ENCODE peak calls at places on chromosome 4, in eight cellular contexts. One of them, this sample, is unnamed.

GRCh38 chr4:85783483-85783882 is 308.5 kb downstream of the ARHGAP24 start:
- DNase-seq in adrenal gland: no peak
- DNase-seq in PC-3: peak; percentile 63
- DNase-seq in fibroblast of pulmonary artery: peak; percentile 95
- DNase-seq in bronchial epithelial cell: peak; percentile 80
- DNase-seq in keratinocyte: no peak
- DNase-seq in mammary epithelial cell: peak; percentile 16
- DNase-seq in choroid plexus epithelial cell: peak; percentile 92
- DNase-seq in this sample: peak; percentile 89

GRCh38 chr4:12319765-12320164 is 891.1 kb upstream of the HS3ST1 start:
- DNase-seq in bronchial epithelial cell: no peak
- DNase-seq in mammary epithelial cell: no peak
- DNase-seq in choroid plexus epithelial cell: no peak
- DNase-seq in PC-3: no peak
- DNase-seq in keratinocyte: no peak
- DNase-seq in adrenal gland: no peak
- DNase-seq in fibroblast of pulmonary artery: peak; percentile 70
- DNase-seq in this sample: no peak

GRCh38 chr4:110589297-110589696 is 33.6 kb downstream of the PITX2 start:
- DNase-seq in adrenal gland: no peak
- DNase-seq in PC-3: peak; percentile 25
- DNase-seq in choroid plexus epithelial cell: peak; percentile 36
- DNase-seq in keratinocyte: no peak
- DNase-seq in bronchial epithelial cell: peak; percentile 24
- DNase-seq in fibroblast of pulmonary artery: peak; percentile 19
- DNase-seq in mammary epithelial cell: no peak
- DNase-seq in this sample: peak; percentile 12

GRCh38 chr4:1910643-1911042 is 39.5 kb downstream of the NSD2 start:
- DNase-seq in bronchial epithelial cell: peak; percentile 45
- DNase-seq in adrenal gland: peak; percentile 48
- DNase-seq in fibroblast of pulmonary artery: peak; percentile 75
- DNase-seq in choroid plexus epithelial cell: peak; percentile 81
- DNase-seq in PC-3: peak; percentile 40
- DNase-seq in mammary epithelial cell: peak; percentile 29
- DNase-seq in keratinocyte: no peak
- DNase-seq in this sample: peak; percentile 84

GRCh38 chr4:187504974-187505797 is 490.4 kb upstream of the ZFP42 start:
- DNase-seq in mammary epithelial cell: no peak
- DNase-seq in choroid plexus epithelial cell: no peak
- DNase-seq in keratinocyte: no peak
- DNase-seq in bronchial epithelial cell: no peak
- DNase-seq in PC-3: no peak
- DNase-seq in adrenal gland: no peak
- DNase-seq in fibroblast of pulmonary artery: no peak
- DNase-seq in this sample: no peak

GRCh38 chr4:152663203-152664066 is 16.4 kb downstream of the TMEM154 start:
- DNase-seq in keratinocyte: no peak
- DNase-seq in fibroblast of pulmonary artery: no peak
- DNase-seq in adrenal gland: no peak
- DNase-seq in choroid plexus epithelial cell: peak; percentile 23
- DNase-seq in PC-3: no peak
- DNase-seq in bronchial epithelial cell: no peak
- DNase-seq in mammary epithelial cell: no peak
- DNase-seq in this sample: peak; percentile 22

GRCh38 chr4:67754288-67754687 is at the start of gene GNRHR:
- DNase-seq in adrenal gland: no peak
- DNase-seq in keratinocyte: no peak
- DNase-seq in bronchial epithelial cell: no peak
- DNase-seq in PC-3: no peak
- DNase-seq in mammary epithelial cell: no peak
- DNase-seq in fibroblast of pulmonary artery: no peak
- DNase-seq in choroid plexus epithelial cell: no peak
- DNase-seq in this sample: no peak

GRCh38 chr4:90187148-90187884 is 60.1 kb downstream of the CCSER1 start:
- DNase-seq in fibroblast of pulmonary artery: no peak
- DNase-seq in adrenal gland: no peak
- DNase-seq in keratinocyte: no peak
- DNase-seq in bronchial epithelial cell: no peak
- DNase-seq in choroid plexus epithelial cell: no peak
- DNase-seq in mammary epithelial cell: no peak
- DNase-seq in PC-3: no peak
- DNase-seq in this sample: no peak

GRCh38 chr4:73583661-73584060 is 36.6 kb downstream of the RASSF6 start:
- DNase-seq in keratinocyte: no peak
- DNase-seq in fibroblast of pulmonary artery: no peak
- DNase-seq in PC-3: no peak
- DNase-seq in choroid plexus epithelial cell: no peak
- DNase-seq in bronchial epithelial cell: no peak
- DNase-seq in adrenal gland: no peak
- DNase-seq in mammary epithelial cell: no peak
- DNase-seq in this sample: no peak

GRCh38 chr4:119010909-119011606 is 122.4 kb downstream of the SYNPO2 start:
- DNase-seq in fibroblast of pulmonary artery: no peak
- DNase-seq in keratinocyte: no peak
- DNase-seq in PC-3: no peak
- DNase-seq in choroid plexus epithelial cell: peak; percentile 26
- DNase-seq in bronchial epithelial cell: no peak
- DNase-seq in adrenal gland: no peak
- DNase-seq in mammary epithelial cell: no peak
- DNase-seq in this sample: peak; percentile 30

GRCh38 chr4:56469489-56470210 is 2.2 kb downstream of the SRP72 start:
- DNase-seq in fibroblast of pulmonary artery: peak; percentile 24
- DNase-seq in bronchial epithelial cell: no peak
- DNase-seq in keratinocyte: no peak
- DNase-seq in mammary epithelial cell: no peak
- DNase-seq in PC-3: no peak
- DNase-seq in choroid plexus epithelial cell: no peak
- DNase-seq in adrenal gland: no peak
- DNase-seq in this sample: no peak

GRCh38 chr4:8255698-8256441 is 13.7 kb upstream of the HTRA3 start:
- DNase-seq in choroid plexus epithelial cell: no peak
- DNase-seq in keratinocyte: no peak
- DNase-seq in mammary epithelial cell: no peak
- DNase-seq in adrenal gland: no peak
- DNase-seq in fibroblast of pulmonary artery: no peak
- DNase-seq in bronchial epithelial cell: no peak
- DNase-seq in PC-3: no peak
- DNase-seq in this sample: no peak

GRCh38 chr4:38819569-38819968 is 15.0 kb upstream of the TLR1 start:
- DNase-seq in choroid plexus epithelial cell: peak; percentile 70
- DNase-seq in fibroblast of pulmonary artery: no peak
- DNase-seq in PC-3: peak; percentile 70
- DNase-seq in bronchial epithelial cell: no peak
- DNase-seq in adrenal gland: no peak
- DNase-seq in mammary epithelial cell: peak; percentile 93
- DNase-seq in keratinocyte: no peak
- DNase-seq in this sample: no peak

GRCh38 chr4:6917445-6918241 is 8.0 kb downstream of the TBC1D14 start:
- DNase-seq in mammary epithelial cell: no peak
- DNase-seq in keratinocyte: no peak
- DNase-seq in fibroblast of pulmonary artery: peak; percentile 12
- DNase-seq in choroid plexus epithelial cell: peak; percentile 68
- DNase-seq in adrenal gland: peak; percentile 79
- DNase-seq in bronchial epithelial cell: peak; percentile 30
- DNase-seq in PC-3: peak; percentile 24
- DNase-seq in this sample: no peak

GRCh38 chr4:138632856-138633255 is 382.7 kb upstream of the NOCT start:
- DNase-seq in PC-3: peak; percentile 54
- DNase-seq in adrenal gland: no peak
- DNase-seq in choroid plexus epithelial cell: no peak
- DNase-seq in keratinocyte: no peak
- DNase-seq in fibroblast of pulmonary artery: no peak
- DNase-seq in bronchial epithelial cell: no peak
- DNase-seq in mammary epithelial cell: no peak
- DNase-seq in this sample: no peak

GRCh38 chr4:74202062-74202586 is 44.2 kb downstream of the MTHFD2L start:
- DNase-seq in keratinocyte: no peak
- DNase-seq in PC-3: no peak
- DNase-seq in bronchial epithelial cell: no peak
- DNase-seq in fibroblast of pulmonary artery: peak; percentile 9
- DNase-seq in mammary epithelial cell: no peak
- DNase-seq in choroid plexus epithelial cell: no peak
- DNase-seq in adrenal gland: no peak
- DNase-seq in this sample: no peak

GRCh38 chr4:83071116-83071515 is 36.1 kb downstream of the COPS4 start:
- DNase-seq in fibroblast of pulmonary artery: peak; percentile 40
- DNase-seq in bronchial epithelial cell: peak; percentile 39
- DNase-seq in PC-3: peak; percentile 30
- DNase-seq in adrenal gland: no peak
- DNase-seq in mammary epithelial cell: no peak
- DNase-seq in keratinocyte: no peak
- DNase-seq in choroid plexus epithelial cell: peak; percentile 56
- DNase-seq in this sample: peak; percentile 59

GRCh38 chr4:169818063-169818679 is 60.4 kb upstream of the HPF1 start:
- DNase-seq in mammary epithelial cell: no peak
- DNase-seq in keratinocyte: no peak
- DNase-seq in bronchial epithelial cell: no peak
- DNase-seq in PC-3: no peak
- DNase-seq in adrenal gland: no peak
- DNase-seq in fibroblast of pulmonary artery: no peak
- DNase-seq in choroid plexus epithelial cell: no peak
- DNase-seq in this sample: no peak

GRCh38 chr4:175386776-175387507 is 425.1 kb downstream of the GPM6A start:
- DNase-seq in bronchial epithelial cell: no peak
- DNase-seq in fibroblast of pulmonary artery: no peak
- DNase-seq in choroid plexus epithelial cell: no peak
- DNase-seq in mammary epithelial cell: no peak
- DNase-seq in keratinocyte: no peak
- DNase-seq in PC-3: no peak
- DNase-seq in adrenal gland: no peak
- DNase-seq in this sample: no peak

GRCh38 chr4:189740873-189741272 is 199.8 kb upstream of the FRG1 start:
- DNase-seq in adrenal gland: no peak
- DNase-seq in bronchial epithelial cell: no peak
- DNase-seq in fibroblast of pulmonary artery: no peak
- DNase-seq in choroid plexus epithelial cell: no peak
- DNase-seq in PC-3: no peak
- DNase-seq in mammary epithelial cell: no peak
- DNase-seq in keratinocyte: no peak
- DNase-seq in this sample: no peak

GRCh38 chr4:87489678-87490077 is 39.5 kb downstream of the SPARCL1 start:
- DNase-seq in bronchial epithelial cell: no peak
- DNase-seq in PC-3: no peak
- DNase-seq in keratinocyte: no peak
- DNase-seq in choroid plexus epithelial cell: no peak
- DNase-seq in adrenal gland: no peak
- DNase-seq in fibroblast of pulmonary artery: peak; percentile 53
- DNase-seq in mammary epithelial cell: no peak
- DNase-seq in this sample: no peak

GRCh38 chr4:162126754-162127153 is 37.0 kb downstream of the FSTL5 start:
- DNase-seq in choroid plexus epithelial cell: no peak
- DNase-seq in fibroblast of pulmonary artery: no peak
- DNase-seq in PC-3: no peak
- DNase-seq in bronchial epithelial cell: no peak
- DNase-seq in adrenal gland: no peak
- DNase-seq in mammary epithelial cell: no peak
- DNase-seq in keratinocyte: no peak
- DNase-seq in this sample: no peak

DNA sequence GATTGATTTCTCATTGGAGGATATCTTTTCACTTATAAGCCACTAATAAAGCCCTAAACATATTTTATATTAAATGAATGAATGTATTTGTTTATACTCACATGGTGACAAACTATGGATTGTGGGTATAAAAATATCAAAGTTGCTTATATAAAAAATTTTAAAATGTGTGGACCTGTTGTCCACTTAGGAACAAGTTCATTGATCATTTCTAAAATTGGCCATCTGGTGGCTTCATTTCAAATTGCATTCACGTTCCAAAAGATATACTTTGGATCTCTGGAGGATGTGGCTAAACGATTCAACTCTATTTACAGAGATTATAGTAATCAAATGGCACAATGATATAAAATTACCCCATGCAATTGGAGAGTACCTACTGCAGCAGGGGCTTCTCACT is 32.5 kb downstream of the FSTL5 start:
- DNase-seq in choroid plexus epithelial cell: peak; percentile 46
- DNase-seq in fibroblast of pulmonary artery: no peak
- DNase-seq in bronchial epithelial cell: peak; percentile 5
- DNase-seq in keratinocyte: no peak
- DNase-seq in adrenal gland: no peak
- DNase-seq in mammary epithelial cell: peak; percentile 2
- DNase-seq in PC-3: peak; percentile 37
- DNase-seq in this sample: no peak
- TF ChIP-seq CTCF in choroid plexus epithelial cell: peak; percentile 48
- TF ChIP-seq CTCF in fibroblast of pulmonary artery: no peak
- TF ChIP-seq CTCF in bronchial epithelial cell: no peak
- TF ChIP-seq CTCF in keratinocyte: no peak
- TF ChIP-seq CTCF in adrenal gland: no peak
- TF ChIP-seq CTCF in mammary epithelial cell: peak; percentile 10
- TF ChIP-seq CTCF in PC-3: peak; percentile 45
- TF ChIP-seq CTCF in this sample: no peak

GRCh38 chr4:93828830-93829530 is 427 bp downstream of the ATOH1 start:
- DNase-seq in adrenal gland: peak; percentile 22
- DNase-seq in keratinocyte: no peak
- DNase-seq in PC-3: no peak
- DNase-seq in fibroblast of pulmonary artery: no peak
- DNase-seq in mammary epithelial cell: no peak
- DNase-seq in bronchial epithelial cell: no peak
- DNase-seq in choroid plexus epithelial cell: no peak
- DNase-seq in this sample: no peak
- H3K4me3 ChIP-seq in adrenal gland: peak overlapping the region; percentile 5
- H3K4me3 ChIP-seq in keratinocyte: peak overlapping the region; percentile 56
- H3K4me3 ChIP-seq in PC-3: peak overlapping the region; percentile 48
- H3K4me3 ChIP-seq in fibroblast of pulmonary artery: peak overlapping the region; percentile 21
- H3K4me3 ChIP-seq in mammary epithelial cell: peak overlapping the region; percentile 1
- H3K4me3 ChIP-seq in bronchial epithelial cell: no peak overlapping the region
- H3K4me3 ChIP-seq in choroid plexus epithelial cell: peak overlapping the region; percentile 22
- H3K4me3 ChIP-seq in this sample: peak overlapping the region; percentile 13

GRCh38 chr4:92381640-92382039 is 77.9 kb downstream of the GRID2 start:
- DNase-seq in mammary epithelial cell: peak; percentile 6
- DNase-seq in bronchial epithelial cell: peak; percentile 6
- DNase-seq in choroid plexus epithelial cell: peak; percentile 12
- DNase-seq in adrenal gland: no peak
- DNase-seq in keratinocyte: no peak
- DNase-seq in fibroblast of pulmonary artery: peak; percentile 27
- DNase-seq in PC-3: no peak
- DNase-seq in this sample: peak; percentile 29
- TF ChIP-seq CTCF in mammary epithelial cell: no peak
- TF ChIP-seq CTCF in bronchial epithelial cell: no peak
- TF ChIP-seq CTCF in choroid plexus epithelial cell: no peak
- TF ChIP-seq CTCF in adrenal gland: no peak
- TF ChIP-seq CTCF in keratinocyte: no peak
- TF ChIP-seq CTCF in fibroblast of pulmonary artery: no peak
- TF ChIP-seq CTCF in PC-3: no peak
- TF ChIP-seq CTCF in this sample: no peak

GRCh38 chr4:184268574-184269160 is 51.0 kb upstream of the ENPP6 start:
- DNase-seq in bronchial epithelial cell: no peak
- DNase-seq in mammary epithelial cell: no peak
- DNase-seq in choroid plexus epithelial cell: peak; percentile 39
- DNase-seq in keratinocyte: no peak
- DNase-seq in adrenal gland: no peak
- DNase-seq in PC-3: no peak
- DNase-seq in fibroblast of pulmonary artery: peak; percentile 34
- DNase-seq in this sample: no peak
- H3K4me3 ChIP-seq in bronchial epithelial cell: no peak overlapping the region
- H3K4me3 ChIP-seq in mammary epithelial cell: no peak overlapping the region
- H3K4me3 ChIP-seq in choroid plexus epithelial cell: no peak overlapping the region
- H3K4me3 ChIP-seq in keratinocyte: no peak overlapping the region
- H3K4me3 ChIP-seq in adrenal gland: no peak overlapping the region
- H3K4me3 ChIP-seq in PC-3: no peak overlapping the region
- H3K4me3 ChIP-seq in fibroblast of pulmonary artery: no peak overlapping the region
- H3K4me3 ChIP-seq in this sample: no peak overlapping the region